ENCODE peak calls at places on chromosomes 1 and 21, in ten cellular contexts. One of them, this sample, is unnamed.

GRCh38 chr1:202658766-202659165 is 51.5 kb downstream of the SYT2 start:
- DNase-seq in Peyer's patch: no peak
- DNase-seq in stimulated activated CD8-positive, alpha-beta memory T cell treated with anti-CD3 and anti-CD28 coated beads, Interleukin-2, amount 100 ng/mL, for 48 hours: no peak
- DNase-seq in mesothelial cell of epicardium: no peak
- DNase-seq in activated CD4-positive, alpha-beta T cell treated with anti-CD3 and anti-CD28 coated beads, Interleukin-2, amount 50 U/mL, for 1 hour: no peak
- DNase-seq in NCI-H1105 treated with DMSO at 0.1 percent for 48 hours: no peak
- DNase-seq in left cardiac atrium: no peak
- DNase-seq in D341Med: peak; percentile 82
- DNase-seq in stimulated activated CD4-positive, alpha-beta T cell treated with anti-CD3 and anti-CD28 coated beads, Interleukin-4, amount 100 ng/mL, for 4 hours: no peak
- DNase-seq in testis: no peak
- DNase-seq in this sample: no peak

GRCh38 chr1:208009303-208009702 is 98.4 kb upstream of the CD34 start:
- DNase-seq in Peyer's patch: no peak
- DNase-seq in stimulated activated CD8-positive, alpha-beta memory T cell treated with anti-CD3 and anti-CD28 coated beads, Interleukin-2, amount 100 ng/mL, for 48 hours: no peak
- DNase-seq in mesothelial cell of epicardium: no peak
- DNase-seq in activated CD4-positive, alpha-beta T cell treated with anti-CD3 and anti-CD28 coated beads, Interleukin-2, amount 50 U/mL, for 1 hour: no peak
- DNase-seq in NCI-H1105 treated with DMSO at 0.1 percent for 48 hours: no peak
- DNase-seq in left cardiac atrium: no peak
- DNase-seq in D341Med: no peak
- DNase-seq in stimulated activated CD4-positive, alpha-beta T cell treated with anti-CD3 and anti-CD28 coated beads, Interleukin-4, amount 100 ng/mL, for 4 hours: no peak
- DNase-seq in testis: no peak
- DNase-seq in this sample: no peak

GRCh38 chr1:4657920-4658585 is 3.6 kb downstream of the AJAP1 start:
- DNase-seq in Peyer's patch: no peak
- DNase-seq in stimulated activated CD8-positive, alpha-beta memory T cell treated with anti-CD3 and anti-CD28 coated beads, Interleukin-2, amount 100 ng/mL, for 48 hours: no peak
- DNase-seq in mesothelial cell of epicardium: no peak
- DNase-seq in activated CD4-positive, alpha-beta T cell treated with anti-CD3 and anti-CD28 coated beads, Interleukin-2, amount 50 U/mL, for 1 hour: no peak
- DNase-seq in NCI-H1105 treated with DMSO at 0.1 percent for 48 hours: peak; percentile 78
- DNase-seq in left cardiac atrium: no peak
- DNase-seq in D341Med: no peak
- DNase-seq in stimulated activated CD4-positive, alpha-beta T cell treated with anti-CD3 and anti-CD28 coated beads, Interleukin-4, amount 100 ng/mL, for 4 hours: no peak
- DNase-seq in testis: no peak
- DNase-seq in this sample: no peak

GRCh38 chr1:19310720-19311502 is 1.0 kb downstream of the AKR7A2 start:
- DNase-seq in Peyer's patch: peak; percentile 56
- DNase-seq in stimulated activated CD8-positive, alpha-beta memory T cell treated with anti-CD3 and anti-CD28 coated beads, Interleukin-2, amount 100 ng/mL, for 48 hours: no peak
- DNase-seq in mesothelial cell of epicardium: no peak
- DNase-seq in activated CD4-positive, alpha-beta T cell treated with anti-CD3 and anti-CD28 coated beads, Interleukin-2, amount 50 U/mL, for 1 hour: no peak
- DNase-seq in NCI-H1105 treated with DMSO at 0.1 percent for 48 hours: no peak
- DNase-seq in left cardiac atrium: no peak
- DNase-seq in D341Med: peak; percentile 47
- DNase-seq in stimulated activated CD4-positive, alpha-beta T cell treated with anti-CD3 and anti-CD28 coated beads, Interleukin-4, amount 100 ng/mL, for 4 hours: no peak
- DNase-seq in testis: no peak
- DNase-seq in this sample: no peak

GRCh38 chr1:214569357-214570004 is 18.1 kb upstream of the PTPN14 start:
- DNase-seq in Peyer's patch: no peak
- DNase-seq in stimulated activated CD8-positive, alpha-beta memory T cell treated with anti-CD3 and anti-CD28 coated beads, Interleukin-2, amount 100 ng/mL, for 48 hours: no peak
- DNase-seq in mesothelial cell of epicardium: no peak
- DNase-seq in activated CD4-positive, alpha-beta T cell treated with anti-CD3 and anti-CD28 coated beads, Interleukin-2, amount 50 U/mL, for 1 hour: no peak
- DNase-seq in NCI-H1105 treated with DMSO at 0.1 percent for 48 hours: no peak
- DNase-seq in left cardiac atrium: no peak
- DNase-seq in D341Med: no peak
- DNase-seq in stimulated activated CD4-positive, alpha-beta T cell treated with anti-CD3 and anti-CD28 coated beads, Interleukin-4, amount 100 ng/mL, for 4 hours: no peak
- DNase-seq in testis: no peak
- DNase-seq in this sample: no peak

GRCh38 chr1:1318131-1318652 is 6.3 kb downstream of the INTS11 start:
- DNase-seq in Peyer's patch: peak; percentile 85
- DNase-seq in stimulated activated CD8-positive, alpha-beta memory T cell treated with anti-CD3 and anti-CD28 coated beads, Interleukin-2, amount 100 ng/mL, for 48 hours: no peak
- DNase-seq in mesothelial cell of epicardium: no peak
- DNase-seq in activated CD4-positive, alpha-beta T cell treated with anti-CD3 and anti-CD28 coated beads, Interleukin-2, amount 50 U/mL, for 1 hour: no peak
- DNase-seq in NCI-H1105 treated with DMSO at 0.1 percent for 48 hours: peak; percentile 66
- DNase-seq in left cardiac atrium: peak; percentile 88
- DNase-seq in D341Med: no peak
- DNase-seq in stimulated activated CD4-positive, alpha-beta T cell treated with anti-CD3 and anti-CD28 coated beads, Interleukin-4, amount 100 ng/mL, for 4 hours: no peak
- DNase-seq in testis: peak; percentile 91
- DNase-seq in this sample: no peak

GRCh38 chr1:194225781-194226180 is 1039.4 kb upstream of the B3GALT2 start:
- DNase-seq in Peyer's patch: peak; percentile 50
- DNase-seq in stimulated activated CD8-positive, alpha-beta memory T cell treated with anti-CD3 and anti-CD28 coated beads, Interleukin-2, amount 100 ng/mL, for 48 hours: no peak
- DNase-seq in mesothelial cell of epicardium: no peak
- DNase-seq in activated CD4-positive, alpha-beta T cell treated with anti-CD3 and anti-CD28 coated beads, Interleukin-2, amount 50 U/mL, for 1 hour: no peak
- DNase-seq in NCI-H1105 treated with DMSO at 0.1 percent for 48 hours: no peak
- DNase-seq in left cardiac atrium: no peak
- DNase-seq in D341Med: no peak
- DNase-seq in stimulated activated CD4-positive, alpha-beta T cell treated with anti-CD3 and anti-CD28 coated beads, Interleukin-4, amount 100 ng/mL, for 4 hours: no peak
- DNase-seq in testis: no peak
- DNase-seq in this sample: no peak

GRCh38 chr1:40877681-40878080 is 15.5 kb upstream of the CITED4 start:
- DNase-seq in Peyer's patch: peak; percentile 53
- DNase-seq in stimulated activated CD8-positive, alpha-beta memory T cell treated with anti-CD3 and anti-CD28 coated beads, Interleukin-2, amount 100 ng/mL, for 48 hours: no peak
- DNase-seq in mesothelial cell of epicardium: no peak
- DNase-seq in activated CD4-positive, alpha-beta T cell treated with anti-CD3 and anti-CD28 coated beads, Interleukin-2, amount 50 U/mL, for 1 hour: no peak
- DNase-seq in NCI-H1105 treated with DMSO at 0.1 percent for 48 hours: no peak
- DNase-seq in left cardiac atrium: peak; percentile 64
- DNase-seq in D341Med: peak; percentile 81
- DNase-seq in stimulated activated CD4-positive, alpha-beta T cell treated with anti-CD3 and anti-CD28 coated beads, Interleukin-4, amount 100 ng/mL, for 4 hours: no peak
- DNase-seq in testis: no peak
- DNase-seq in this sample: peak; percentile 18

GRCh38 chr1:93701619-93702018 is 20.0 kb upstream of the BCAR3 start:
- DNase-seq in Peyer's patch: no peak
- DNase-seq in stimulated activated CD8-positive, alpha-beta memory T cell treated with anti-CD3 and anti-CD28 coated beads, Interleukin-2, amount 100 ng/mL, for 48 hours: no peak
- DNase-seq in mesothelial cell of epicardium: no peak
- DNase-seq in activated CD4-positive, alpha-beta T cell treated with anti-CD3 and anti-CD28 coated beads, Interleukin-2, amount 50 U/mL, for 1 hour: no peak
- DNase-seq in NCI-H1105 treated with DMSO at 0.1 percent for 48 hours: no peak
- DNase-seq in left cardiac atrium: no peak
- DNase-seq in D341Med: no peak
- DNase-seq in stimulated activated CD4-positive, alpha-beta T cell treated with anti-CD3 and anti-CD28 coated beads, Interleukin-4, amount 100 ng/mL, for 4 hours: no peak
- DNase-seq in testis: no peak
- DNase-seq in this sample: no peak

GRCh38 chr1:227335587-227336020 is 17.3 kb upstream of the CDC42BPA start:
- DNase-seq in Peyer's patch: no peak
- DNase-seq in stimulated activated CD8-positive, alpha-beta memory T cell treated with anti-CD3 and anti-CD28 coated beads, Interleukin-2, amount 100 ng/mL, for 48 hours: no peak
- DNase-seq in mesothelial cell of epicardium: no peak
- DNase-seq in activated CD4-positive, alpha-beta T cell treated with anti-CD3 and anti-CD28 coated beads, Interleukin-2, amount 50 U/mL, for 1 hour: no peak
- DNase-seq in NCI-H1105 treated with DMSO at 0.1 percent for 48 hours: no peak
- DNase-seq in left cardiac atrium: no peak
- DNase-seq in D341Med: no peak
- DNase-seq in stimulated activated CD4-positive, alpha-beta T cell treated with anti-CD3 and anti-CD28 coated beads, Interleukin-4, amount 100 ng/mL, for 4 hours: no peak
- DNase-seq in testis: no peak
- DNase-seq in this sample: no peak

GRCh38 chr21:26758083-26758861 is 86.9 kb downstream of the ADAMTS1 start:
- DNase-seq in Peyer's patch: no peak
- DNase-seq in stimulated activated CD8-positive, alpha-beta memory T cell treated with anti-CD3 and anti-CD28 coated beads, Interleukin-2, amount 100 ng/mL, for 48 hours: no peak
- DNase-seq in mesothelial cell of epicardium: no peak
- DNase-seq in activated CD4-positive, alpha-beta T cell treated with anti-CD3 and anti-CD28 coated beads, Interleukin-2, amount 50 U/mL, for 1 hour: no peak
- DNase-seq in NCI-H1105 treated with DMSO at 0.1 percent for 48 hours: no peak
- DNase-seq in left cardiac atrium: no peak
- DNase-seq in D341Med: no peak
- DNase-seq in stimulated activated CD4-positive, alpha-beta T cell treated with anti-CD3 and anti-CD28 coated beads, Interleukin-4, amount 100 ng/mL, for 4 hours: no peak
- DNase-seq in testis: no peak
- DNase-seq in this sample: no peak

GRCh38 chr1:31615414-31615813 is 2.1 kb upstream of the HCRTR1 start:
- DNase-seq in Peyer's patch: peak; percentile 19
- DNase-seq in stimulated activated CD8-positive, alpha-beta memory T cell treated with anti-CD3 and anti-CD28 coated beads, Interleukin-2, amount 100 ng/mL, for 48 hours: no peak
- DNase-seq in mesothelial cell of epicardium: no peak
- DNase-seq in activated CD4-positive, alpha-beta T cell treated with anti-CD3 and anti-CD28 coated beads, Interleukin-2, amount 50 U/mL, for 1 hour: no peak
- DNase-seq in NCI-H1105 treated with DMSO at 0.1 percent for 48 hours: no peak
- DNase-seq in left cardiac atrium: no peak
- DNase-seq in D341Med: no peak
- DNase-seq in stimulated activated CD4-positive, alpha-beta T cell treated with anti-CD3 and anti-CD28 coated beads, Interleukin-4, amount 100 ng/mL, for 4 hours: no peak
- DNase-seq in testis: no peak
- DNase-seq in this sample: no peak

GRCh38 chr1:172135923-172136610 is 284.4 kb upstream of the C1orf105 start:
- DNase-seq in Peyer's patch: no peak
- DNase-seq in stimulated activated CD8-positive, alpha-beta memory T cell treated with anti-CD3 and anti-CD28 coated beads, Interleukin-2, amount 100 ng/mL, for 48 hours: no peak
- DNase-seq in mesothelial cell of epicardium: no peak
- DNase-seq in activated CD4-positive, alpha-beta T cell treated with anti-CD3 and anti-CD28 coated beads, Interleukin-2, amount 50 U/mL, for 1 hour: no peak
- DNase-seq in NCI-H1105 treated with DMSO at 0.1 percent for 48 hours: no peak
- DNase-seq in left cardiac atrium: no peak
- DNase-seq in D341Med: no peak
- DNase-seq in stimulated activated CD4-positive, alpha-beta T cell treated with anti-CD3 and anti-CD28 coated beads, Interleukin-4, amount 100 ng/mL, for 4 hours: no peak
- DNase-seq in testis: no peak
- DNase-seq in this sample: no peak

GRCh38 chr1:46547481-46548383 is 3.7 kb downstream of the KNCN start:
- DNase-seq in Peyer's patch: no peak
- DNase-seq in stimulated activated CD8-positive, alpha-beta memory T cell treated with anti-CD3 and anti-CD28 coated beads, Interleukin-2, amount 100 ng/mL, for 48 hours: no peak
- DNase-seq in mesothelial cell of epicardium: no peak
- DNase-seq in activated CD4-positive, alpha-beta T cell treated with anti-CD3 and anti-CD28 coated beads, Interleukin-2, amount 50 U/mL, for 1 hour: no peak
- DNase-seq in NCI-H1105 treated with DMSO at 0.1 percent for 48 hours: peak; percentile 11
- DNase-seq in left cardiac atrium: peak; percentile 16
- DNase-seq in D341Med: no peak
- DNase-seq in stimulated activated CD4-positive, alpha-beta T cell treated with anti-CD3 and anti-CD28 coated beads, Interleukin-4, amount 100 ng/mL, for 4 hours: no peak
- DNase-seq in testis: no peak
- DNase-seq in this sample: no peak

GRCh38 chr1:15355968-15356621 is 53.6 kb upstream of the EFHD2 start:
- DNase-seq in Peyer's patch: peak; percentile 60
- DNase-seq in stimulated activated CD8-positive, alpha-beta memory T cell treated with anti-CD3 and anti-CD28 coated beads, Interleukin-2, amount 100 ng/mL, for 48 hours: no peak
- DNase-seq in mesothelial cell of epicardium: no peak
- DNase-seq in activated CD4-positive, alpha-beta T cell treated with anti-CD3 and anti-CD28 coated beads, Interleukin-2, amount 50 U/mL, for 1 hour: no peak
- DNase-seq in NCI-H1105 treated with DMSO at 0.1 percent for 48 hours: no peak
- DNase-seq in left cardiac atrium: no peak
- DNase-seq in D341Med: no peak
- DNase-seq in stimulated activated CD4-positive, alpha-beta T cell treated with anti-CD3 and anti-CD28 coated beads, Interleukin-4, amount 100 ng/mL, for 4 hours: no peak
- DNase-seq in testis: peak; percentile 83
- DNase-seq in this sample: no peak

GRCh38 chr1:77371396-77371795 is 89.6 kb downstream of the AK5 start:
- DNase-seq in Peyer's patch: no peak
- DNase-seq in stimulated activated CD8-positive, alpha-beta memory T cell treated with anti-CD3 and anti-CD28 coated beads, Interleukin-2, amount 100 ng/mL, for 48 hours: no peak
- DNase-seq in mesothelial cell of epicardium: no peak
- DNase-seq in activated CD4-positive, alpha-beta T cell treated with anti-CD3 and anti-CD28 coated beads, Interleukin-2, amount 50 U/mL, for 1 hour: no peak
- DNase-seq in NCI-H1105 treated with DMSO at 0.1 percent for 48 hours: no peak
- DNase-seq in left cardiac atrium: no peak
- DNase-seq in D341Med: no peak
- DNase-seq in stimulated activated CD4-positive, alpha-beta T cell treated with anti-CD3 and anti-CD28 coated beads, Interleukin-4, amount 100 ng/mL, for 4 hours: no peak
- DNase-seq in testis: no peak
- DNase-seq in this sample: no peak

GRCh38 chr1:181255270-181255929 is 166.9 kb downstream of the IER5 start:
- DNase-seq in Peyer's patch: no peak
- DNase-seq in stimulated activated CD8-positive, alpha-beta memory T cell treated with anti-CD3 and anti-CD28 coated beads, Interleukin-2, amount 100 ng/mL, for 48 hours: no peak
- DNase-seq in mesothelial cell of epicardium: no peak
- DNase-seq in activated CD4-positive, alpha-beta T cell treated with anti-CD3 and anti-CD28 coated beads, Interleukin-2, amount 50 U/mL, for 1 hour: no peak
- DNase-seq in NCI-H1105 treated with DMSO at 0.1 percent for 48 hours: no peak
- DNase-seq in left cardiac atrium: no peak
- DNase-seq in D341Med: no peak
- DNase-seq in stimulated activated CD4-positive, alpha-beta T cell treated with anti-CD3 and anti-CD28 coated beads, Interleukin-4, amount 100 ng/mL, for 4 hours: no peak
- DNase-seq in testis: no peak
- DNase-seq in this sample: no peak

GRCh38 chr1:67441183-67441582 is 11.0 kb upstream of the SERBP1 start:
- DNase-seq in Peyer's patch: peak; percentile 54
- DNase-seq in stimulated activated CD8-positive, alpha-beta memory T cell treated with anti-CD3 and anti-CD28 coated beads, Interleukin-2, amount 100 ng/mL, for 48 hours: no peak
- DNase-seq in mesothelial cell of epicardium: peak; percentile 41
- DNase-seq in activated CD4-positive, alpha-beta T cell treated with anti-CD3 and anti-CD28 coated beads, Interleukin-2, amount 50 U/mL, for 1 hour: peak; percentile 61
- DNase-seq in NCI-H1105 treated with DMSO at 0.1 percent for 48 hours: peak; percentile 26
- DNase-seq in left cardiac atrium: peak; percentile 67
- DNase-seq in D341Med: no peak
- DNase-seq in stimulated activated CD4-positive, alpha-beta T cell treated with anti-CD3 and anti-CD28 coated beads, Interleukin-4, amount 100 ng/mL, for 4 hours: peak; percentile 22
- DNase-seq in testis: peak; percentile 58
- DNase-seq in this sample: peak; percentile 41

GRCh38 chr1:238457610-238458009 is 566.9 kb upstream of the ZP4 start:
- DNase-seq in Peyer's patch: no peak
- DNase-seq in stimulated activated CD8-positive, alpha-beta memory T cell treated with anti-CD3 and anti-CD28 coated beads, Interleukin-2, amount 100 ng/mL, for 48 hours: no peak
- DNase-seq in mesothelial cell of epicardium: no peak
- DNase-seq in activated CD4-positive, alpha-beta T cell treated with anti-CD3 and anti-CD28 coated beads, Interleukin-2, amount 50 U/mL, for 1 hour: no peak
- DNase-seq in NCI-H1105 treated with DMSO at 0.1 percent for 48 hours: no peak
- DNase-seq in left cardiac atrium: no peak
- DNase-seq in D341Med: no peak
- DNase-seq in stimulated activated CD4-positive, alpha-beta T cell treated with anti-CD3 and anti-CD28 coated beads, Interleukin-4, amount 100 ng/mL, for 4 hours: no peak
- DNase-seq in testis: no peak
- DNase-seq in this sample: no peak

GRCh38 chr1:185369786-185370185 is 52.7 kb upstream of the IVNS1ABP start:
- DNase-seq in Peyer's patch: no peak
- DNase-seq in stimulated activated CD8-positive, alpha-beta memory T cell treated with anti-CD3 and anti-CD28 coated beads, Interleukin-2, amount 100 ng/mL, for 48 hours: no peak
- DNase-seq in mesothelial cell of epicardium: no peak
- DNase-seq in activated CD4-positive, alpha-beta T cell treated with anti-CD3 and anti-CD28 coated beads, Interleukin-2, amount 50 U/mL, for 1 hour: no peak
- DNase-seq in NCI-H1105 treated with DMSO at 0.1 percent for 48 hours: no peak
- DNase-seq in left cardiac atrium: no peak
- DNase-seq in D341Med: no peak
- DNase-seq in stimulated activated CD4-positive, alpha-beta T cell treated with anti-CD3 and anti-CD28 coated beads, Interleukin-4, amount 100 ng/mL, for 4 hours: no peak
- DNase-seq in testis: no peak
- DNase-seq in this sample: no peak

GRCh38 chr1:16073490-16074104 is at the start of gene FAM131C:
- DNase-seq in Peyer's patch: no peak
- DNase-seq in stimulated activated CD8-positive, alpha-beta memory T cell treated with anti-CD3 and anti-CD28 coated beads, Interleukin-2, amount 100 ng/mL, for 48 hours: peak; percentile 27
- DNase-seq in mesothelial cell of epicardium: no peak
- DNase-seq in activated CD4-positive, alpha-beta T cell treated with anti-CD3 and anti-CD28 coated beads, Interleukin-2, amount 50 U/mL, for 1 hour: peak; percentile 28
- DNase-seq in NCI-H1105 treated with DMSO at 0.1 percent for 48 hours: peak; percentile 22
- DNase-seq in left cardiac atrium: no peak
- DNase-seq in D341Med: peak; percentile 91
- DNase-seq in stimulated activated CD4-positive, alpha-beta T cell treated with anti-CD3 and anti-CD28 coated beads, Interleukin-4, amount 100 ng/mL, for 4 hours: peak; percentile 49
- DNase-seq in testis: peak; percentile 26
- DNase-seq in this sample: peak; percentile 6

GRCh38 chr1:186304982-186305949 is 69.8 kb downstream of the TPR start:
- DNase-seq in Peyer's patch: peak; percentile 50
- DNase-seq in stimulated activated CD8-positive, alpha-beta memory T cell treated with anti-CD3 and anti-CD28 coated beads, Interleukin-2, amount 100 ng/mL, for 48 hours: no peak
- DNase-seq in mesothelial cell of epicardium: no peak
- DNase-seq in activated CD4-positive, alpha-beta T cell treated with anti-CD3 and anti-CD28 coated beads, Interleukin-2, amount 50 U/mL, for 1 hour: no peak
- DNase-seq in NCI-H1105 treated with DMSO at 0.1 percent for 48 hours: peak; percentile 53
- DNase-seq in left cardiac atrium: no peak
- DNase-seq in D341Med: peak; percentile 63
- DNase-seq in stimulated activated CD4-positive, alpha-beta T cell treated with anti-CD3 and anti-CD28 coated beads, Interleukin-4, amount 100 ng/mL, for 4 hours: no peak
- DNase-seq in testis: no peak
- DNase-seq in this sample: no peak

This sample was measured in stimulated activated naive CD4-positive, alpha-beta T cell treated with Interleukin-2 at 50 U/mL for 16 hours.